ENCODE peak calls at places on chromosome 1, in five cellular contexts. One of them, this sample, is unnamed.

GRCh38 chr1:111032295-111032897 is 68.7 kb upstream of the LRIF1 start:
- DNase-seq in lower leg skin: no peak
- DNase-seq in cardiac fibroblast: peak; percentile 36
- DNase-seq in left ventricle myocardium inferior: no peak
- DNase-seq in CD8-positive, alpha-beta T cell: no peak
- DNase-seq in this sample: peak; percentile 4

GRCh38 chr1:25619101-25619890 is 2.7 kb downstream of the MAN1C1 start:
- DNase-seq in left ventricle myocardium inferior: peak; percentile 50
- DNase-seq in cardiac fibroblast: peak; percentile 48
- DNase-seq in lower leg skin: no peak
- DNase-seq in CD8-positive, alpha-beta T cell: no peak
- DNase-seq in this sample: no peak

GRCh38 chr1:98398649-98399048 is 262.9 kb upstream of the SNX7 start:
- DNase-seq in cardiac fibroblast: peak; percentile 38
- DNase-seq in CD8-positive, alpha-beta T cell: no peak
- DNase-seq in left ventricle myocardium inferior: no peak
- DNase-seq in lower leg skin: no peak
- DNase-seq in this sample: peak; percentile 61

GRCh38 chr1:222387020-222387816 is 160.7 kb downstream of the HHIPL2 start:
- DNase-seq in left ventricle myocardium inferior: no peak
- DNase-seq in lower leg skin: no peak
- DNase-seq in cardiac fibroblast: no peak
- DNase-seq in CD8-positive, alpha-beta T cell: no peak
- DNase-seq in this sample: no peak

GRCh38 chr1:111778541-111779051 is 22.9 kb downstream of the DDX20 start:
- DNase-seq in left ventricle myocardium inferior: no peak
- DNase-seq in cardiac fibroblast: peak; percentile 45
- DNase-seq in CD8-positive, alpha-beta T cell: no peak
- DNase-seq in lower leg skin: no peak
- DNase-seq in this sample: no peak

GRCh38 chr1:95041491-95042165 is 31.1 kb downstream of the ALG14 start:
- DNase-seq in cardiac fibroblast: peak; percentile 94
- DNase-seq in lower leg skin: peak; percentile 58
- DNase-seq in left ventricle myocardium inferior: peak; percentile 17
- DNase-seq in CD8-positive, alpha-beta T cell: no peak
- DNase-seq in this sample: peak; percentile 87

GRCh38 chr1:27992271-27992670 is 32.5 kb downstream of the XKR8 start:
- DNase-seq in cardiac fibroblast: no peak
- DNase-seq in lower leg skin: no peak
- DNase-seq in left ventricle myocardium inferior: no peak
- DNase-seq in CD8-positive, alpha-beta T cell: peak; percentile 16
- DNase-seq in this sample: no peak

GRCh38 chr1:208595745-208596144 is 351.6 kb upstream of the PLXNA2 start:
- DNase-seq in lower leg skin: no peak
- DNase-seq in left ventricle myocardium inferior: no peak
- DNase-seq in cardiac fibroblast: peak; percentile 2
- DNase-seq in CD8-positive, alpha-beta T cell: no peak
- DNase-seq in this sample: peak; percentile 18

GRCh38 chr1:108057536-108057935 is 92.6 kb upstream of the VAV3 start:
- DNase-seq in cardiac fibroblast: peak; percentile 74
- DNase-seq in lower leg skin: peak; percentile 80
- DNase-seq in left ventricle myocardium inferior: peak; percentile 48
- DNase-seq in CD8-positive, alpha-beta T cell: no peak
- DNase-seq in this sample: no peak

GRCh38 chr1:10677508-10678364 is 118.7 kb downstream of the CASZ1 start:
- DNase-seq in cardiac fibroblast: no peak
- DNase-seq in lower leg skin: no peak
- DNase-seq in left ventricle myocardium inferior: no peak
- DNase-seq in CD8-positive, alpha-beta T cell: no peak
- DNase-seq in this sample: peak; percentile 4

GRCh38 chr1:49364676-49365075 is 588.0 kb upstream of the BEND5 start:
- DNase-seq in lower leg skin: no peak
- DNase-seq in cardiac fibroblast: no peak
- DNase-seq in left ventricle myocardium inferior: no peak
- DNase-seq in CD8-positive, alpha-beta T cell: no peak
- DNase-seq in this sample: peak; percentile 43

GRCh38 chr1:221411283-221411682 is 330.6 kb downstream of the DUSP10 start:
- DNase-seq in lower leg skin: no peak
- DNase-seq in cardiac fibroblast: no peak
- DNase-seq in CD8-positive, alpha-beta T cell: no peak
- DNase-seq in left ventricle myocardium inferior: no peak
- DNase-seq in this sample: no peak

GRCh38 chr1:212269306-212269705 is 15.9 kb upstream of the PPP2R5A start:
- DNase-seq in CD8-positive, alpha-beta T cell: no peak
- DNase-seq in left ventricle myocardium inferior: no peak
- DNase-seq in cardiac fibroblast: no peak
- DNase-seq in lower leg skin: no peak
- DNase-seq in this sample: no peak

GRCh38 chr1:173208146-173208545 is 1.0 kb upstream of the TNFSF4 start:
- DNase-seq in cardiac fibroblast: no peak
- DNase-seq in left ventricle myocardium inferior: no peak
- DNase-seq in lower leg skin: no peak
- DNase-seq in CD8-positive, alpha-beta T cell: no peak
- DNase-seq in this sample: no peak

GRCh38 chr1:47911892-47912291 is 85.3 kb downstream of the TRABD2B start:
- DNase-seq in cardiac fibroblast: no peak
- DNase-seq in lower leg skin: no peak
- DNase-seq in CD8-positive, alpha-beta T cell: no peak
- DNase-seq in left ventricle myocardium inferior: no peak
- DNase-seq in this sample: no peak

GRCh38 chr1:226001852-226002666 is 2.9 kb upstream of the SDE2 start:
- DNase-seq in cardiac fibroblast: peak; percentile 67
- DNase-seq in CD8-positive, alpha-beta T cell: peak; percentile 21
- DNase-seq in lower leg skin: peak; percentile 87
- DNase-seq in left ventricle myocardium inferior: peak; percentile 40
- DNase-seq in this sample: no peak

GRCh38 chr1:201063190-201063544 is 39.7 kb upstream of the KIF21B start:
- DNase-seq in left ventricle myocardium inferior: no peak
- DNase-seq in CD8-positive, alpha-beta T cell: no peak
- DNase-seq in lower leg skin: no peak
- DNase-seq in cardiac fibroblast: no peak
- DNase-seq in this sample: no peak

GRCh38 chr1:160836561-160836960 is 26.1 kb downstream of the CD244 start:
- DNase-seq in cardiac fibroblast: no peak
- DNase-seq in lower leg skin: no peak
- DNase-seq in CD8-positive, alpha-beta T cell: no peak
- DNase-seq in left ventricle myocardium inferior: no peak
- DNase-seq in this sample: no peak

GRCh38 chr1:192061556-192061955 is 96.7 kb upstream of the RGS18 start:
- DNase-seq in left ventricle myocardium inferior: no peak
- DNase-seq in cardiac fibroblast: no peak
- DNase-seq in lower leg skin: no peak
- DNase-seq in CD8-positive, alpha-beta T cell: no peak
- DNase-seq in this sample: no peak

GRCh38 chr1:109252893-109253802 is 3.8 kb downstream of the CELSR2 start:
- DNase-seq in cardiac fibroblast: peak; percentile 52
- DNase-seq in left ventricle myocardium inferior: no peak
- DNase-seq in CD8-positive, alpha-beta T cell: no peak
- DNase-seq in lower leg skin: no peak
- DNase-seq in this sample: no peak

GRCh38 chr1:50462964-50463363 is 39.7 kb upstream of the DMRTA2 start:
- DNase-seq in cardiac fibroblast: no peak
- DNase-seq in left ventricle myocardium inferior: no peak
- DNase-seq in lower leg skin: no peak
- DNase-seq in CD8-positive, alpha-beta T cell: no peak
- DNase-seq in this sample: no peak

GRCh38 chr1:217647791-217648190 is 16.6 kb downstream of the SPATA17 start:
- DNase-seq in lower leg skin: no peak
- DNase-seq in CD8-positive, alpha-beta T cell: no peak
- DNase-seq in left ventricle myocardium inferior: no peak
- DNase-seq in cardiac fibroblast: no peak
- DNase-seq in this sample: no peak

GRCh38 chr1:155016231-155016831 is 13.7 kb downstream of the ZBTB7B start:
- DNase-seq in left ventricle myocardium inferior: no peak
- DNase-seq in cardiac fibroblast: no peak
- DNase-seq in CD8-positive, alpha-beta T cell: no peak
- DNase-seq in lower leg skin: no peak
- DNase-seq in this sample: no peak

GRCh38 chr1:67371681-67372080 is 58.5 kb downstream of the SERBP1 start:
- DNase-seq in left ventricle myocardium inferior: no peak
- DNase-seq in lower leg skin: no peak
- DNase-seq in CD8-positive, alpha-beta T cell: no peak
- DNase-seq in cardiac fibroblast: no peak
- DNase-seq in this sample: no peak

GRCh38 chr1:33181038-33181861 is 593 bp downstream of the TRIM62 start:
- DNase-seq in cardiac fibroblast: peak; percentile 43
- DNase-seq in lower leg skin: no peak
- DNase-seq in CD8-positive, alpha-beta T cell: no peak
- DNase-seq in left ventricle myocardium inferior: peak; percentile 56
- DNase-seq in this sample: no peak

GRCh38 chr1:172642970-172643369 is 15.9 kb upstream of the FASLG start:
- DNase-seq in cardiac fibroblast: peak; percentile 23
- DNase-seq in CD8-positive, alpha-beta T cell: no peak
- DNase-seq in left ventricle myocardium inferior: no peak
- DNase-seq in lower leg skin: no peak
- DNase-seq in this sample: no peak

GRCh38 chr1:27454610-27455009 is 35.4 kb downstream of the WASF2 start:
- DNase-seq in left ventricle myocardium inferior: no peak
- DNase-seq in CD8-positive, alpha-beta T cell: no peak
- DNase-seq in cardiac fibroblast: no peak
- DNase-seq in lower leg skin: no peak
- DNase-seq in this sample: no peak

GRCh38 chr1:231682761-231683160 is 56.2 kb downstream of the DISC1 start:
- DNase-seq in CD8-positive, alpha-beta T cell: no peak
- DNase-seq in lower leg skin: no peak
- DNase-seq in cardiac fibroblast: no peak
- DNase-seq in left ventricle myocardium inferior: no peak
- DNase-seq in this sample: no peak

GRCh38 chr1:214280386-214281029 is 451 bp upstream of the SMYD2 start:
- DNase-seq in left ventricle myocardium inferior: peak; percentile 29
- DNase-seq in CD8-positive, alpha-beta T cell: no peak
- DNase-seq in cardiac fibroblast: peak; percentile 60
- DNase-seq in lower leg skin: peak; percentile 24
- DNase-seq in this sample: no peak

GRCh38 chr1:173914366-173914871 is 2.7 kb downstream of the SERPINC1 start:
- DNase-seq in lower leg skin: no peak
- DNase-seq in left ventricle myocardium inferior: no peak
- DNase-seq in CD8-positive, alpha-beta T cell: no peak
- DNase-seq in cardiac fibroblast: peak; percentile 21
- DNase-seq in this sample: no peak

GRCh38 chr1:106022312-106022902 is 1034.1 kb upstream of the PRMT6 start:
- DNase-seq in lower leg skin: no peak
- DNase-seq in CD8-positive, alpha-beta T cell: no peak
- DNase-seq in cardiac fibroblast: peak; percentile 2
- DNase-seq in left ventricle myocardium inferior: no peak
- DNase-seq in this sample: no peak

GRCh38 chr1:244029137-244029536 is 21.9 kb upstream of the ZBTB18 start:
- DNase-seq in lower leg skin: no peak
- DNase-seq in cardiac fibroblast: no peak
- DNase-seq in CD8-positive, alpha-beta T cell: no peak
- DNase-seq in left ventricle myocardium inferior: no peak
- DNase-seq in this sample: no peak
- TF ChIP-seq CTCF in lower leg skin: no peak
- TF ChIP-seq CTCF in cardiac fibroblast: no peak
- TF ChIP-seq CTCF in CD8-positive, alpha-beta T cell: no peak
- TF ChIP-seq CTCF in left ventricle myocardium inferior: no peak
- TF ChIP-seq CTCF in this sample: no peak

DNA sequence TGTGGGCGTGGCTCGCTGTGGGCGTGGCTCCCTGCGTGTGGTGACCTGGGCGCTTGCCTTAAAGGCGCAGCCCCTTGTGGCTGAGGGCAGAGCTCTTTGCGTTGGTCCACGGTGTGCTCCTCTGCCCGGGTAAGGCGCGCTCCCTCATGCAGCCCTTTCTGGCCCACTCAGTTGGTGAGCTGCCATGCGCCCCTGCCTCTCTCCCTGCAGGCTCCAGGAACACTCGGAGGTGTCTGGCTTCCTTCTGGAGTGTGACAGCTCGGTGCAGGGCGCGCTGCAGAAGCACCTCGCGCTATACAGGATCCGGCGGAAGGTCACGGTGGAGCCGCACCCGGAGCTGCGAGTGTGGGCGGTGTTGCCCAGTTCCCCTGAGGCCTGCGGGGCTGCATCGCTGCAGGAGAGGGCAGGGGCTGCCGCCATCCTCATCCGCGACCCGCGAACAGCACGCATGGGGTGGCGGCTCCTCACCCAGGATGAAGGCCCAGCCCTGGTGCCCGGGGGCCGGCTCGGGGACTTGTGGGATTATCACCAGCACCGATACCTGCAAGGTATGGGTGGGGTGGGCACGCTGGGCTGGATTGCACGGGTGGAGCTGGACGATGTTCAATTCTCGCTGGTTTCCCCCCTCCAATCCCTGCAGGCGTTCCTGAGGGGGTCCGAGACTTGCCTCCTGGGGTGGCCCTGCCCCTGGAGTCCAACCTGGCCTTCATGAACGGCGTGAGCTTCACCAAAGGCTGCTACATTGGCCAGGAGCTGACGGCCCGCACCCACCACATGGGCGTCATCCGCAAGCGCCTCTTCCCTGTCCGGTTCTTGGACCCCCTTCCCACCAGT is 9.1 kb downstream of the IBA57 start:
- DNase-seq in cardiac fibroblast: peak; percentile 22
- DNase-seq in CD8-positive, alpha-beta T cell: no peak
- DNase-seq in lower leg skin: no peak
- DNase-seq in left ventricle myocardium inferior: no peak
- DNase-seq in this sample: no peak
- H3K4me3 ChIP-seq in cardiac fibroblast: no peak overlapping the region
- H3K4me3 ChIP-seq in CD8-positive, alpha-beta T cell: no peak overlapping the region
- H3K4me3 ChIP-seq in lower leg skin: no peak overlapping the region
- H3K4me3 ChIP-seq in left ventricle myocardium inferior: no peak overlapping the region
- H3K4me3 ChIP-seq in this sample: no peak overlapping the region

DNA sequence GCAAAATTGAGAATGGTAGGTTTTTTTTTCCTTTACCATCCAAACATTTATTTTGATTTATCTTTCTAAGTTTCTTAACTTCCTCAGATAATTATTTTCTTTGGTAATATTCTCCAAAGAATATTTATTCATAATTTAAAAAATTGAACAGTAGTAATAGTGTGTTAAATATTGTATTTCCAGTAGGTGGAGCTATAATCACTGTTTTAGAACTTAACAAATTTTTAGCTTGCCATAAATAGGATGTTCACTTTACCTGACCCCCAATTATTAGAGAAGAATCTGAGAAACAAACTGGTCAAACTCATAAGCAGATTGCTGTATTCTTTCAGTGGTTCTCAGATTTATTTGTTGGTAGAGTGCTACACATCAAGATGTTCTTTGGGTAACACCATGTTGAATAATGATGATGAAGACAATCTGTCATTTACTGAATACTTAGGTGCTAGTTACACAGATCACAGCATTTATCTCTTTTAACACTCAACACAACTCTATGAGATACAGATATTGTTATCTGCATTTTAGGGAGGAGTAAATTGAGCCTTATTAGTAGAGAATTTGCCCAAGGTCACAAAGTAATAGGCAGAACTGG is 82.4 kb upstream of the GPR88 start:
- DNase-seq in cardiac fibroblast: peak; percentile 25
- DNase-seq in lower leg skin: no peak
- DNase-seq in left ventricle myocardium inferior: no peak
- DNase-seq in CD8-positive, alpha-beta T cell: no peak
- DNase-seq in this sample: no peak
- TF ChIP-seq CTCF in cardiac fibroblast: peak; percentile 35
- TF ChIP-seq CTCF in lower leg skin: no peak
- TF ChIP-seq CTCF in left ventricle myocardium inferior: peak; percentile 65
- TF ChIP-seq CTCF in CD8-positive, alpha-beta T cell: peak; percentile 93
- TF ChIP-seq CTCF in this sample: peak; percentile 18

GRCh38 chr1:113657126-113657525 is 102.2 kb downstream of the PHTF1 start:
- DNase-seq in cardiac fibroblast: no peak
- DNase-seq in CD8-positive, alpha-beta T cell: no peak
- DNase-seq in left ventricle myocardium inferior: no peak
- DNase-seq in lower leg skin: no peak
- DNase-seq in this sample: no peak
- H3K4me3 ChIP-seq in cardiac fibroblast: no peak overlapping the region
- H3K4me3 ChIP-seq in CD8-positive, alpha-beta T cell: no peak overlapping the region
- H3K4me3 ChIP-seq in left ventricle myocardium inferior: no peak overlapping the region
- H3K4me3 ChIP-seq in lower leg skin: no peak overlapping the region
- H3K4me3 ChIP-seq in this sample: no peak overlapping the region

This sample was measured in astrocyte of the cerebellum.